ENCODE peak calls at places on chromosomes 16 and 17, in eight cellular contexts. D, W, S, Z, K, H, L and P are unnamed samples. For H3K9me3, the result is how much of the 10 kb centered on the place peaks cover.

GRCh38 chr17:40341808-40342574 is 22.5 kb downstream of the GJD3 start:
- DNase-seq in D (no peak), W (peak), S (peak), Z (peak), K (peak), H (peak), L (peak), P (no peak)

GRCh38 chr17:19301274-19301946 is 61.1 kb downstream of the B9D1 start:
- DNase-seq in D (no peak), W (peak), S (no peak), Z (no peak), K (peak), H (no peak), L (no peak), P (no peak)

GRCh38 chr16:19678804-19679203 is 39.2 kb downstream of the KNOP1 start:
- DNase-seq in D (no peak), W (no peak), S (no peak), Z (no peak), K (no peak), H (no peak), L (no peak), P (no peak)

GRCh38 chr17:5562172-5562571 is 22.1 kb downstream of the NLRP1 start:
- DNase-seq in D (no peak), W (no peak), S (no peak), Z (no peak), K (no peak), H (no peak), L (no peak), P (no peak)

GRCh38 chr17:35087731-35088646 is 24.5 kb upstream of the RFFL start:
- DNase-seq in D (no peak), W (peak), S (peak), Z (peak), K (peak), H (no peak), L (peak), P (no peak)

GRCh38 chr16:89386337-89386736 is 104.0 kb downstream of the ANKRD11 start:
- DNase-seq in D (no peak), W (no peak), S (no peak), Z (no peak), K (peak), H (no peak), L (no peak), P (no peak)

GRCh38 chr17:3554440-3554839 is 3.2 kb downstream of the TRPV3 start:
- DNase-seq in D (no peak), W (no peak), S (no peak), Z (no peak), K (no peak), H (no peak), L (no peak), P (no peak)

GRCh38 chr17:66654341-66654740 is 180.6 kb upstream of the CACNG5 start:
- DNase-seq in D (no peak), W (no peak), S (no peak), Z (no peak), K (no peak), H (no peak), L (no peak), P (no peak)

GRCh38 chr16:70302745-70303144 is 3.8 kb downstream of the DDX19B start:
- DNase-seq in D (no peak), W (no peak), S (no peak), Z (no peak), K (no peak), H (no peak), L (no peak), P (no peak)

GRCh38 chr17:72126575-72127486 is 6.0 kb downstream of the SOX9 start:
- DNase-seq in D (no peak), W (peak), S (peak), Z (no peak), K (no peak), H (no peak), L (no peak), P (no peak)

GRCh38 chr17:43917348-43918025 is 10.2 kb upstream of the MPP2 start:
- DNase-seq in D (no peak), W (peak), S (no peak), Z (peak), K (no peak), H (peak), L (peak), P (peak)

GRCh38 chr16:25494292-25494691 is 197.5 kb upstream of the HS3ST4 start:
- DNase-seq in D (no peak), W (no peak), S (no peak), Z (no peak), K (no peak), H (no peak), L (no peak), P (no peak)

GRCh38 chr17:73455050-73455687 is 143.4 kb upstream of the CDC42EP4 start:
- DNase-seq in D (no peak), W (peak), S (no peak), Z (no peak), K (no peak), H (no peak), L (no peak), P (no peak)

GRCh38 chr17:80408872-80409271 is 6.1 kb upstream of the ENDOV start:
- DNase-seq in D (no peak), W (no peak), S (no peak), Z (no peak), K (no peak), H (no peak), L (no peak), P (no peak)

GRCh38 chr16:50530277-50531236 is 17.6 kb upstream of the NKD1 start:
- DNase-seq in D (peak), W (no peak), S (peak), Z (no peak), K (no peak), H (no peak), L (no peak), P (no peak)
- H3K27ac ChIP-seq in D (no peak), W (no peak), S (peak), Z (no peak), K (no peak), H (no peak), L (no peak), P (no peak)

GRCh38 chr16:12669908-12670307 is 133.8 kb downstream of the CPPED1 start:
- DNase-seq in D (no peak), W (no peak), S (no peak), Z (no peak), K (no peak), H (no peak), L (no peak), P (no peak)
- H3K9me3 ChIP-seq in D (under half), W (under half), S (under half), Z (under half), K (under half), H (under half), L (under half), P (under half)

GRCh38 chr16:87056551-87056950 is 260.6 kb downstream of the C16orf95 start:
- DNase-seq in D (no peak), W (no peak), S (no peak), Z (no peak), K (peak), H (no peak), L (no peak), P (no peak)

GRCh38 chr16:87054154-87054553 is 263.0 kb downstream of the C16orf95 start:
- DNase-seq in D (no peak), W (no peak), S (no peak), Z (no peak), K (no peak), H (no peak), L (no peak), P (no peak)

GRCh38 chr16:87054856-87055255 is 262.3 kb downstream of the C16orf95 start:
- DNase-seq in D (no peak), W (no peak), S (no peak), Z (no peak), K (peak), H (no peak), L (no peak), P (no peak)

GRCh38 chr16:87057291-87057881 is 259.8 kb downstream of the C16orf95 start:
- DNase-seq in D (no peak), W (no peak), S (no peak), Z (no peak), K (peak), H (peak), L (no peak), P (no peak)

DNA sequence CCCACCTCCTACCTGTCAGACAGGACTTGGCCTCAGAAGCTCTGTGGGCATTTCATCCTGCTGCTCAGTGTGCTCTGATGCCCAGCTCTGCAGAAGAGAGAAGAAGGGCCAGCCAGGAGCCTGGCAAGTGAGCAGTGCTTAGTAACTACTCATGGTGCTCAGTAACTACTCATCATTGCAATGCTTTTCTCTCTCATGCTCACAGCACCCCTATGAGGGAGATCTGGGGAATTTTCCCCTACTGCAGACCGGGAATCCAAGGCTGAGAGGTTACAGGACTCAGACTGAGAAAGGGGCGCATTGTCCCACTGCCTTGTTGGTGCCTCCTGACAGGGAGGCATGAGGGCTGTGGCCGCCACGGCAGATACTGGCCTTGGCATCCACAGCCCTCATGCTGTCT is 261.1 kb downstream of the C16orf95 start:
- DNase-seq in D (no peak), W (no peak), S (no peak), Z (no peak), K (peak), H (no peak), L (no peak), P (no peak)
- TF ChIP-seq CTCF in D (no peak), W (no peak), S (no peak), Z (no peak), K (no peak), H (peak), L (peak), P (no peak)

DNA sequence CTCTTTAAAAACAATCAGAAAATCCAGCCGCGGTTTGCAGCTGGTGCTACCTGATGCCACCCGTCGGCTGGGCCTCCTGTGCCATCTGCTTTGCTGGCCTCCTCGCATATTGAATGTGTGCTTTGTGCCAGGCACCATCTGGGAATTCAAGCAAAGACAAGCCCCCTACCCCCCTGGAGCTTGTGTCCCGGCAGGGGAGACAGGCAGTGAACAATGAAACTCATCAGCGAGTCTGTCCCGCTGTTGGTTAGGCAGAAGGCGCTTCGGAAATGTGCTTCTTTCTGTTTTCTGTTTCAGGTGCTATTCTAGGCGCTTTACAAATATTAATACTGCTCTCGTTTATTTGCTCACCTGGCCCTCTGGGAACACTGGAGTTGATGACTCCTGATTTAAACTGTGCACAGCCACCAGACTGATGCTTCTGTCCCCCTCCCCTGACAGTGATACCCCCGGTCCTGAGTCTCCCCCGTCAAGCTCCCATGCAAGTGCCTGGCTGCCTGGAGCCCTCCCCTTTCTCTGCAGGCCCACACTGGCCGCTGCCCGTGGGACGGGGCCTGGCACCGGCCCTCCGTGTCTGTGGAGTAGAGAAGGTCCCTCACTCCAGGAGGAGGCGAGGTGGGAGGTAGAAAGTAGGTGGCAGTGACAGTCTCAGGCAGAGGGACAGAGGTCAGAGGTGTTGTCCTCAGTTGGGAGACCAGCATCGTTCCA is 126.1 kb upstream of the PLCG2 start:
- DNase-seq in D (no peak), W (no peak), S (no peak), Z (no peak), K (no peak), H (peak), L (no peak), P (no peak)
- H3K27ac ChIP-seq in D (no peak), W (peak), S (no peak), Z (no peak), K (no peak), H (peak), L (no peak), P (no peak)

DNA sequence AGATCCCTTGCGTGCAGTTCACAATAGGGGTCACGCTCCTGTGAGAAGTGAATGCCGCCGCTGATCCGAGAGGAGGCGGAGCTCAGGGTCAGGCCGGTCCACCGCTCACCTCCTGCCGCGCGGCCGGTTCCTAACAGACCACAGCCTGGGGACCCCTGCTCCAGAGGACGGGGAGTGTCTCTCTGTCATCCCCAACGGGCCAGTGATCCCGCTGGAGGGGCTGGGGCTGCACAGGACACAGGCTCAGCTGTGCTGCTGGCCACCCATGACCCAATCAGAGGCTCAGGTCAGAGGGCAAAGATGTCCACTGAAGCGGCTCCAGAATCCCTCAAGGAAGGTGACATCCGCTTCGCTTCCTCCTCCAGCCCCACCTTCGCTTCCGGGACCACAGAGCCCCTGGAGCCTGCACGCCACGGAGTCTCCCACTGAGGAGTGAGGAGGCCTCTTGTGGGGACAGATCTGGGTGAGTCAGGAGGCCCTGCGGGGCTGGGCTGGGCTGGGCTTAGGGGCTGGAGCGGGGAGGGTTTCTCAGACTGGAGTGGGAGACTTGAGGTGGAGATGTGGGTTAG is 115.4 kb downstream of the METRNL start:
- DNase-seq in D (no peak), W (no peak), S (no peak), Z (no peak), K (peak), H (no peak), L (no peak), P (no peak)
- H3K9me3 ChIP-seq in D (under half), W (under half), S (under half), Z (under half), K (under half), H (under half), L (under half), P (under half)

GRCh38 chr16:48907906-48908634 is 298.1 kb upstream of the N4BP1 start:
- DNase-seq in D (no peak), W (no peak), S (no peak), Z (no peak), K (no peak), H (no peak), L (no peak), P (no peak)

GRCh38 chr16:48906076-48906475 is 296.1 kb upstream of the N4BP1 start:
- DNase-seq in D (no peak), W (no peak), S (no peak), Z (no peak), K (no peak), H (peak), L (no peak), P (no peak)

GRCh38 chr16:48904333-48904732 is 294.4 kb upstream of the N4BP1 start:
- DNase-seq in D (no peak), W (no peak), S (no peak), Z (no peak), K (no peak), H (no peak), L (no peak), P (no peak)

GRCh38 chr16:48903054-48903453 is 293.1 kb upstream of the N4BP1 start:
- DNase-seq in D (no peak), W (no peak), S (no peak), Z (no peak), K (no peak), H (peak), L (no peak), P (no peak)

DNA sequence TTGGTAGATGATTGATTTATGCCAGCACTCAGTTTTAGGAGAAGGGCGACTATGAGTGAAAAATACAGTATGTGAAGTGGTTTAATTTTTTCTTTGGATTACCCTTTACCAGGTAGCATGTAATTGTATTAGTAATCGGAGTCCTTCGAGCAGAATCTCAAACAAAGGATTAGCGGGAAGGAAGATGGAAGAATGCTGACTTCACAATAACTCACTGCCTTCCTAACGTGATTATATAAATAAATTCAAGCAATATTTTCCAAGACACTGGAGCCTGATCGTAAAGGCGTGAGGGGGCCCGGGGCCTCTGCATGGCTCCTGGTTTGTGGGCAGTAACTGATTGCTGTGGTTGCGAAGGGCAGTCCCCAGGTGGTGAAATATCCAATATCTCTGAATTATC is 295.7 kb upstream of the N4BP1 start:
- DNase-seq in D (no peak), W (no peak), S (no peak), Z (no peak), K (no peak), H (no peak), L (no peak), P (no peak)
- TF ChIP-seq CTCF in D (no peak), W (no peak), S (no peak), Z (no peak), K (no peak), H (no peak), L (no peak), P (no peak)

GRCh38 chr16:2459647-2460390 is at the start of gene TEDC2:
- DNase-seq in D (peak), W (peak), S (peak), Z (peak), K (peak), H (peak), L (peak), P (peak)
- H3K27ac ChIP-seq in D (peak), W (no peak), S (peak), Z (peak), K (peak), H (peak), L (peak), P (no peak)

GRCh38 chr16:3400446-3400778 is 392 bp downstream of the ZSCAN32 start:
- DNase-seq in D (no peak), W (no peak), S (no peak), Z (no peak), K (no peak), H (no peak), L (no peak), P (no peak)

GRCh38 chr16:3401719-3402397 is 843 bp downstream of the ZNF174 start:
- DNase-seq in D (no peak), W (no peak), S (peak), Z (no peak), K (no peak), H (peak), L (peak), P (no peak)

GRCh38 chr16:3400779-3401688 is at the start of the genes ZNF174 and ZSCAN32:
- DNase-seq in D (peak), W (peak), S (peak), Z (peak), K (peak), H (peak), L (peak), P (peak)
- H3K9me3 ChIP-seq in D (under half), W (under half), S (under half), Z (under half), K (under half), H (under half), L (under half), P (under half)

DNA sequence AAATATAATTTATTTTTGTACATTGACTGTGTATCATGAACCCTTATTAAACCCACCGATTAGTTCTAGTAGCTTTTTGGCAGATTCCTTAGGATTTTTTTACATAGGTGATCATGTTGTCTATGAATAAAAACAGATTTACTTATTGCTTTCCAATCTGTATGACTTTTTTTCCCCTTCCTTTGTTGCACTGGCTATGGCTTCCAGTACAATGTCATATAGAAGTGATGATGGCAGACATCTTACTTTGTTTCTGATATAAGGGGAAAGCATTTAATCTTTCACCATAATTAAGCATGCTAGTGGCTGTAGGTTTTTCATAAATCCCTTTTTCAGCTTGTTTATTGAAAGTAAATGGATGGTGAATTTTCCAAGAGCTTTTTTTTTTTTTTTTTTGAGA is 28.9 kb upstream of the NACA2 start:
- DNase-seq in D (no peak), W (no peak), S (no peak), Z (no peak), K (no peak), H (no peak), L (no peak), P (no peak)
- TF ChIP-seq CTCF in D (no peak), W (no peak), S (no peak), Z (no peak), K (no peak), H (no peak), L (no peak), P (no peak)